ENCODE peak calls at places on chromosome 11, in ten cellular contexts. I, V, C, E, Z, F, K, O, T and M are unnamed samples.

GRCh38 chr11:104385884-104386283 is 221.9 kb upstream of the PDGFD start:
- DNase-seq in E (no peak), O (no peak), I (no peak), F (no peak), Z (no peak), V (no peak), K (no peak), C (no peak), T (no peak), M (no peak)

GRCh38 chr11:124762624-124763155 is 600 bp upstream of the ESAM start:
- DNase-seq in V (no peak), Z (no peak), T (no peak), C (no peak), O (no peak), I (peak; percentile 77), E (peak; percentile 13), K (no peak), F (no peak), M (no peak)

GRCh38 chr11:111373590-111373989 is 5.5 kb downstream of the POU2AF1 start:
- DNase-seq in C (no peak), E (no peak), Z (no peak), K (no peak), F (no peak), I (no peak), O (no peak), V (no peak), T (no peak), M (no peak)

GRCh38 chr11:73159297-73159696 is 17.2 kb upstream of the FCHSD2 start:
- DNase-seq in C (no peak), T (no peak), F (no peak), K (no peak), V (no peak), E (no peak), Z (no peak), I (no peak), O (no peak), M (no peak)

GRCh38 chr11:22920939-22921565 is 60.8 kb upstream of the CCDC179 start:
- DNase-seq in T (peak; percentile 42), O (peak; percentile 32), E (peak; percentile 38), Z (peak; percentile 3), I (no peak), F (peak; percentile 60), K (peak; percentile 7), C (peak; percentile 86), V (peak; percentile 24), M (no peak)

GRCh38 chr11:11577246-11577855 is 44.5 kb downstream of the GALNT18 start:
- DNase-seq in Z (no peak), O (no peak), F (no peak), C (peak; percentile 4), T (no peak), V (no peak), E (no peak), K (no peak), I (no peak), M (no peak)

GRCh38 chr11:72354356-72355115 is 79.8 kb downstream of the CLPB start:
- DNase-seq in Z (no peak), F (no peak), I (no peak), T (no peak), E (no peak), V (peak; percentile 22), O (no peak), K (peak; percentile 11), C (peak; percentile 26), M (no peak)

GRCh38 chr11:69320756-69321741 is 27.1 kb downstream of the MYEOV start:
- DNase-seq in O (no peak), K (no peak), V (no peak), T (no peak), F (no peak), Z (no peak), I (peak; percentile 52), E (no peak), C (no peak), M (peak; percentile 29)

GRCh38 chr11:128522943-128523518 is 64.3 kb downstream of the ETS1 start:
- DNase-seq in F (no peak), I (no peak), Z (no peak), T (no peak), C (no peak), V (no peak), O (no peak), K (no peak), E (no peak), M (no peak)

GRCh38 chr11:86811637-86812321 is 11.4 kb downstream of the PRSS23 start:
- DNase-seq in E (peak; percentile 35), I (no peak), Z (no peak), O (no peak), C (peak; percentile 89), V (peak; percentile 60), T (no peak), K (peak; percentile 73), F (peak; percentile 69), M (no peak)

GRCh38 chr11:76798656-76799055 is 15.5 kb downstream of the TSKU start:
- DNase-seq in Z (no peak), T (no peak), I (no peak), O (no peak), K (no peak), C (no peak), V (no peak), E (no peak), F (no peak), M (no peak)

GRCh38 chr11:119488256-119488995 is 65.5 kb upstream of the THY1 start:
- DNase-seq in F (no peak), Z (no peak), T (peak; percentile 14), K (no peak), O (no peak), I (no peak), E (no peak), V (no peak), C (no peak), M (peak; percentile 34)

GRCh38 chr11:48087974-48088681 is 107.8 kb downstream of the PTPRJ start:
- DNase-seq in V (no peak), C (no peak), T (no peak), O (no peak), Z (no peak), K (no peak), E (peak; percentile 32), I (no peak), F (peak; percentile 61), M (no peak)

GRCh38 chr11:18723991-18724390 is 2.0 kb downstream of the IGSF22 start:
- DNase-seq in I (no peak), T (no peak), Z (no peak), O (no peak), F (peak; percentile 48), K (no peak), E (no peak), V (no peak), C (no peak), M (no peak)

GRCh38 chr11:82733444-82734119 is at the start of gene FAM181B:
- DNase-seq in Z (no peak), F (peak; percentile 68), T (peak; percentile 49), E (peak; percentile 60), O (no peak), V (peak; percentile 32), I (peak; percentile 70), K (peak; percentile 11), C (peak; percentile 27), M (no peak)

GRCh38 chr11:46896719-46897406 is 21.5 kb downstream of the LRP4 start:
- DNase-seq in O (no peak), Z (no peak), K (peak; percentile 58), I (no peak), C (peak; percentile 79), V (peak; percentile 44), T (no peak), E (no peak), F (no peak), M (no peak)
- TF ChIP-seq CTCF in O (peak; percentile 25), Z (peak; percentile 19), K (peak; percentile 54), I (peak; percentile 5), C (peak; percentile 50), V (peak; percentile 48), T (no peak), E (no peak), F (no peak), M (peak; percentile 54)

GRCh38 chr11:65591939-65592814 is 3.4 kb downstream of the KCNK7 start:
- DNase-seq in T (no peak), E (no peak), C (peak; percentile 57), K (no peak), Z (no peak), O (no peak), V (no peak), F (peak; percentile 47), I (peak; percentile 69), M (no peak)
- H3K4me3 ChIP-seq in T (no peak overlapping the region), E (no peak overlapping the region), C (peak overlapping the region; percentile 47), K (no peak overlapping the region), Z (no peak overlapping the region), O (no peak overlapping the region), V (no peak overlapping the region), F (no peak overlapping the region), I (no peak overlapping the region), M (no peak overlapping the region)

DNA sequence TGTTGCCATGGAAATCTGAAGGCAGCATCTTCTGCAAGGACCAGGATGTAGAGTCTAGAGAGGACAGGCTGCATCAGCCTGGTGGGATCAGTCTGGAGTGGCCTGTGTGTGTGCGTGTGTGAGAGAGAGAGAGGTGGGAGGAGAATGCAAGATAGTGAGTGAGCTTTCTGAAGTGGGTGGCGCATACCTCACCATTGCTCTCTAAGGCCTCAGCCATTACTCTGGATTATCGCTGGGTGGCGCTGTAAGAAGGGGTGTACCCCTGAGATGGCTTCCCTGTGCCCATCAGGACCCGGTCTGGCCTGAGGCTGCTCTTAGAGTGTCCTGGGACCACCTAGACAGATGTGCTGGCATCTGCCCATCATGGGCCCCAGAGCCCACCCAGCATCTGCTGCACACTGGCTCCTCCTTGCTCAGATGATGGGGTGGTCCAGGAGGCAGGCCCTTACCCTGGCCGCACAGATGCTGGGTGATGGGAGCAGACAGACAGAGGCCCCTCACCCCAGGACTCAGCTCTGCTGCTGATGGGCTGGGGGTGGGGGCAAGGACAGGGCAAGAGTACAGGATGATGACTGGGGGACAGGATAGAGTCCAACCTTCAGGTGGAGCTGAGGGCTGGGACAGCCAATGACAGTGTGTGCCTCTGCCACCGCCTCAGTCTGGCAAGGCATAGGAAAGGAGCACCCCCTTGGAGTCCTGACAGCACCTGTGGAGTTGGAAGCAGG is 25.7 kb upstream of the TUB start:
- DNase-seq in O (no peak), F (no peak), T (peak; percentile 16), K (no peak), V (no peak), C (peak; percentile 9), Z (no peak), E (no peak), I (no peak), M (no peak)
- TF ChIP-seq CTCF in O (peak; percentile 28), F (no peak), T (no peak), K (no peak), V (no peak), C (peak; percentile 34), Z (peak; percentile 5), E (no peak), I (no peak), M (no peak)

DNA sequence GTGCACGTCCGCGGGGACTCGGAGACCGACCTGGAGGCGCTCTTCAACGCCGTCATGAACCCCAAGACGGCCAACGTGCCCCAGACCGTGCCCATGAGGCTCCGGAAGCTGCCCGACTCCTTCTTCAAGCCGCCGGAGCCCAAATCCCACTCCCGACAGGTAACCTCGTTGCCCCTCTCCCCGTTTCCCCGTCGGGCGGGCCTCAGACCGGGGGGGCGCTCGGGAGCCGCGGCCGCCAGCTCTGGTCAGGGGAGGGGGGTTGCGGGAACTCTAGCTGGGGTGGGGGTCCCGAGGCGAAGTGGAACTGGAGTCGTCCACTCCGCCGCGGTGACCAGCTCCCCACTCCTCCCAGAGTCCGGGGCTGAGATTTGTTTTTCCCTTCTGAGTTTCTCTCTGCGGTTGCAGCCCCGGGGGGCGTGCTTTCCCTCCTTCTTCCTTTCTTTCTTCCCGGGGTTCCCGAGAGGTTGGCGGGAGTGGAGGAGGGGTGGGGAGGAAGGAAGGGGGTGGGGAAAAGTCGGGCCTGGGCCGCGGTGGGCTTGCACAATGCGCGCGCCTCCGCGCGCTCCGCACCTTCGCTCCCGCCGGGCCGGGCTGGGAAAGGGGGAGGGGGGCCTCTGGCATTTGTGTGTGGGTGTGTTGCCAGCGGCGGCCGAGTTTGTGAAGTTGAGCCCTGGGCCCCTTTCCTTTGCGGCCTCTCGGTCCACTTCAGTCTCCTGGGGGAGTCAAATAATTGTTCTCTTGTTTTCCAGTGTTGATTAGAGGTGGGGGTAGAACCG is 952 bp downstream of the YAP1 start:
- DNase-seq in E (peak; percentile 70), O (no peak), Z (no peak), T (peak; percentile 84), K (peak; percentile 69), C (peak; percentile 92), I (peak; percentile 92), V (peak; percentile 72), F (peak; percentile 77), M (peak; percentile 84)
- H3K4me3 ChIP-seq in E (peak overlapping the region; percentile 73), O (peak overlapping the region; percentile 87), Z (peak overlapping the region; percentile 96), T (peak overlapping the region; percentile 61), K (peak overlapping the region; percentile 90), C (peak overlapping the region; percentile 87), I (peak overlapping the region; percentile 80), V (peak overlapping the region; percentile 61), F (peak overlapping the region; percentile 93), M (peak overlapping the region; percentile 89)